ENCODE peak calls at places on chromosomes 5 and 9, in five cellular contexts. V is tibial nerve, R is small intestine, L is ovary, O is BJ. Y is an unnamed sample. For H3K36me3, the result is how much of the 10 kb centered on the place peaks cover.

GRCh38 chr5:394671-395155 is 48.3 kb upstream of the EXOC3 start:
- DNase-seq in V (no peak), R (no peak), L (peak), O (no peak), Y (peak)

GRCh38 chr5:90786756-90787155 is 228.2 kb downstream of the ADGRV1 start:
- DNase-seq in V (no peak), R (no peak), L (no peak), O (no peak), Y (no peak)

GRCh38 chr5:107671742-107672211 is 1.0 kb upstream of the EFNA5 start:
- DNase-seq in V (no peak), R (peak), L (no peak), O (no peak), Y (peak)

GRCh38 chr9:131477367-131477766 is 25.4 kb upstream of the POMT1 start:
- DNase-seq in V (no peak), R (no peak), L (no peak), O (no peak), Y (no peak)

GRCh38 chr9:2087500-2088313 is 72.6 kb downstream of the SMARCA2 start:
- DNase-seq in V (no peak), R (peak), L (no peak), O (no peak), Y (no peak)

GRCh38 chr5:172451771-172452197 is 2.5 kb downstream of the SH3PXD2B start:
- DNase-seq in V (no peak), R (no peak), L (peak), O (peak), Y (no peak)

GRCh38 chr5:78983601-78984000 is 1.5 kb downstream of the ARSB start:
- DNase-seq in V (no peak), R (no peak), L (no peak), O (no peak), Y (no peak)

GRCh38 chr5:180343846-180344327 is 9.2 kb downstream of the GFPT2 start:
- DNase-seq in V (peak), R (peak), L (peak), O (no peak), Y (peak)

GRCh38 chr9:91159664-91160121 is 202.0 kb downstream of the AUH start:
- DNase-seq in V (peak), R (peak), L (peak), O (no peak), Y (no peak)

GRCh38 chr9:77707696-77708095 is 59.6 kb upstream of the GNA14 start:
- DNase-seq in V (peak), R (no peak), L (peak), O (peak), Y (peak)

GRCh38 chr9:132562313-132562588 is 20.2 kb upstream of the BARHL1 start:
- DNase-seq in V (no peak), R (no peak), L (no peak), O (no peak), Y (no peak)

GRCh38 chr5:169018980-169019379 is 282.0 kb downstream of the SLIT3 start:
- DNase-seq in V (no peak), R (no peak), L (no peak), O (no peak), Y (no peak)

GRCh38 chr9:93114169-93114983 is 18.4 kb downstream of the CARD19 start:
- DNase-seq in V (no peak), R (no peak), L (peak), O (no peak), Y (peak)

GRCh38 chr9:111794837-111795556 is at the start of gene SHOC1:
- DNase-seq in V (no peak), R (peak), L (no peak), O (no peak), Y (no peak)

GRCh38 chr5:170211575-170212334 is 21.0 kb upstream of the C5orf58 start:
- DNase-seq in V (no peak), R (no peak), L (no peak), O (no peak), Y (no peak)

GRCh38 chr5:147098233-147098790 is 136.5 kb upstream of the STK32A start:
- DNase-seq in V (no peak), R (peak), L (no peak), O (peak), Y (no peak)

GRCh38 chr9:2013688-2014087 is 1.5 kb upstream of the SMARCA2 start:
- DNase-seq in V (no peak), R (no peak), L (no peak), O (no peak), Y (no peak)

GRCh38 chr5:180548563-180548962 is 42.7 kb downstream of the SCGB3A1 start:
- DNase-seq in V (no peak), R (peak), L (no peak), O (no peak), Y (no peak)

GRCh38 chr9:70130266-70130665 is 86.6 kb downstream of the MAMDC2 start:
- DNase-seq in V (no peak), R (no peak), L (no peak), O (no peak), Y (no peak)

GRCh38 chr9:114385412-114386181 is 2.2 kb downstream of the AKNA start:
- DNase-seq in V (peak), R (peak), L (peak), O (peak), Y (peak)

GRCh38 chr5:55982957-55983381 is 11.8 kb downstream of the IL6ST start:
- DNase-seq in V (no peak), R (peak), L (no peak), O (no peak), Y (no peak)

GRCh38 chr5:43601454-43602260 is 1.3 kb upstream of the NNT start:
- DNase-seq in V (no peak), R (peak), L (no peak), O (no peak), Y (no peak)

GRCh38 chr5:176319827-176320554 is 41.6 kb downstream of the KIAA1191 start:
- DNase-seq in V (no peak), R (no peak), L (no peak), O (no peak), Y (no peak)

GRCh38 chr5:167105951-167106350 is 1185.5 kb upstream of the WWC1 start:
- DNase-seq in V (no peak), R (no peak), L (no peak), O (no peak), Y (no peak)

GRCh38 chr9:114850871-114851270 is 45.0 kb upstream of the TNFSF15 start:
- DNase-seq in V (no peak), R (no peak), L (no peak), O (no peak), Y (no peak)

GRCh38 chr5:176664886-176665285 is 17.6 kb downstream of the TSPAN17 start:
- DNase-seq in V (no peak), R (no peak), L (no peak), O (no peak), Y (no peak)

GRCh38 chr5:58459276-58459859 is 518 bp downstream of the PLK2 start:
- DNase-seq in V (peak), R (peak), L (peak), O (no peak), Y (peak)

GRCh38 chr5:134533115-134533815 is 7.8 kb downstream of the JADE2 start:
- DNase-seq in V (peak), R (no peak), L (peak), O (no peak), Y (peak)
- H3K36me3 ChIP-seq in V (under half), R (under half), L (under half), O (under half), Y (under half)

GRCh38 chr5:100872409-100873190 is 30.5 kb downstream of the ST8SIA4 start:
- DNase-seq in V (no peak), R (no peak), L (no peak), O (no peak), Y (no peak)
- H3K36me3 ChIP-seq in V (under half), R (under half), L (under half), O (under half), Y (under half)

GRCh38 chr9:136520053-136520540 is 25.8 kb downstream of the NOTCH1 start:
- DNase-seq in V (no peak), R (peak), L (no peak), O (no peak), Y (no peak)
- H3K36me3 ChIP-seq in V (half or more), R (under half), L (under half), O (under half), Y (half or more)

DNA sequence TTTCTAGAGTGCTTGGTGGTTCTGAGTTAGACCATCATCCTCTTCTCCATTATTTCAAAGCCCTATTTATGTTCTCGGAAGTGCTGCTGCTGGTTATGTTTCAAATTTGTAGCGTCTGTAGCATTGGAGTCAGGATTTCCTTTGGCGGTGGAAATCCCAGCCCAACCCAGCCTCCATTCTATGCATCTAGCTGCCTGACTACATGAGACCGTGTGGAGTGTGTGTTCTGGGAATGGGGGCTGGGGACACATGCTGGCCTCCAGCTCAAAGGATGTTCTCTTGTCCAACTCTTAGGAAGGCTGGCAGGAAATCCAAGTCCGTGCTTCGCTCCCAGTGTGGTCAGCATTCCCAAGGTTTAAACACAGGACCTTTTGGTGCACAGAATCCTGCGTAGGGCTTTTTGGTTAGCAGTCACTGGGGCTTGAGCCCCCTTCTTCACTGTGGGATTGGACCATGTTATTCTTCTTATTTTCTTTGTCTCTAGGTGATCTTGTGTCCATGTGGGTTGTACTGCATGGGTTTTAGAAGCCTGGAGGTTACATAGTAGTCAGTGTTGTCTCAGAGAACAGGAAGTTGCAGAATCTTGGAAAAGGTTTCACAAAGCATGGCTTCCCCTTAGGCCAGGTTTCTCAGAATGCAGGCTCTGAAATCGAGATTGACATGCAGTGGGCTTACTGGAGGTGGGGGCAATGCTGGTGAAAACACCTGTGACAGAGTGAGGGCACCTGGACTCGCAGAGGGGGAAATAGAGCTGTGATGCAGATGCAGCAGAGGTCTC is 132.2 kb downstream of the ARHGAP26 start:
- DNase-seq in V (no peak), R (no peak), L (no peak), O (no peak), Y (no peak)
- H3K36me3 ChIP-seq in V (half or more), R (under half), L (under half), O (under half), Y (under half)

GRCh38 chr5:14341571-14342225 is 198.6 kb downstream of the TRIO start:
- DNase-seq in V (no peak), R (no peak), L (no peak), O (no peak), Y (no peak)
- H3K36me3 ChIP-seq in V (under half), R (under half), L (under half), O (under half), Y (under half)

Y was measured in suprapubic skin.